ENCODE peak calls at places on chromosome 13, in nine cellular contexts. One of them, this sample, is unnamed. For H3K36me3, the result is how much of the 10 kb centered on the place peaks cover.

GRCh38 chr13:24709186-24709913 is 29.1 kb downstream of the ATP12A start:
- DNase-seq in small intestine: peak
- DNase-seq in heart right ventricle: no peak
- DNase-seq in thoracic aorta: no peak
- DNase-seq in GM23338: peak
- DNase-seq in brain microvascular endothelial cell: no peak
- DNase-seq in cardiac muscle cell: no peak
- DNase-seq in iPS DF 6.9: no peak
- DNase-seq in fibroblast of lung: no peak
- DNase-seq in this sample: no peak

GRCh38 chr13:29487466-29488454 is 107.7 kb downstream of the SLC7A1 start:
- DNase-seq in iPS DF 6.9: no peak
- DNase-seq in thoracic aorta: no peak
- DNase-seq in brain microvascular endothelial cell: no peak
- DNase-seq in fibroblast of lung: no peak
- DNase-seq in heart right ventricle: no peak
- DNase-seq in small intestine: no peak
- DNase-seq in GM23338: peak
- DNase-seq in cardiac muscle cell: no peak
- DNase-seq in this sample: no peak

GRCh38 chr13:93364166-93364565 is 137.6 kb downstream of the GPC6 start:
- DNase-seq in heart right ventricle: no peak
- DNase-seq in cardiac muscle cell: peak
- DNase-seq in brain microvascular endothelial cell: peak
- DNase-seq in thoracic aorta: no peak
- DNase-seq in small intestine: no peak
- DNase-seq in iPS DF 6.9: no peak
- DNase-seq in GM23338: no peak
- DNase-seq in fibroblast of lung: peak
- DNase-seq in this sample: no peak

GRCh38 chr13:43261018-43261417 is 237.6 kb downstream of the DNAJC15 start:
- DNase-seq in brain microvascular endothelial cell: peak
- DNase-seq in GM23338: no peak
- DNase-seq in small intestine: no peak
- DNase-seq in fibroblast of lung: peak
- DNase-seq in cardiac muscle cell: peak
- DNase-seq in thoracic aorta: no peak
- DNase-seq in iPS DF 6.9: no peak
- DNase-seq in heart right ventricle: no peak
- DNase-seq in this sample: peak

GRCh38 chr13:26538363-26539317 is 18.8 kb upstream of the WASF3 start:
- DNase-seq in iPS DF 6.9: no peak
- DNase-seq in brain microvascular endothelial cell: no peak
- DNase-seq in GM23338: no peak
- DNase-seq in heart right ventricle: no peak
- DNase-seq in fibroblast of lung: no peak
- DNase-seq in small intestine: no peak
- DNase-seq in cardiac muscle cell: peak
- DNase-seq in thoracic aorta: no peak
- DNase-seq in this sample: no peak

GRCh38 chr13:52847322-52847681 is 1.1 kb downstream of the PCDH8 start:
- DNase-seq in iPS DF 6.9: no peak
- DNase-seq in small intestine: no peak
- DNase-seq in heart right ventricle: no peak
- DNase-seq in GM23338: no peak
- DNase-seq in fibroblast of lung: no peak
- DNase-seq in thoracic aorta: no peak
- DNase-seq in brain microvascular endothelial cell: no peak
- DNase-seq in cardiac muscle cell: no peak
- DNase-seq in this sample: no peak

GRCh38 chr13:46106839-46107371 is 2.1 kb upstream of the CPB2 start:
- DNase-seq in cardiac muscle cell: no peak
- DNase-seq in brain microvascular endothelial cell: no peak
- DNase-seq in thoracic aorta: no peak
- DNase-seq in iPS DF 6.9: no peak
- DNase-seq in heart right ventricle: no peak
- DNase-seq in GM23338: no peak
- DNase-seq in small intestine: no peak
- DNase-seq in fibroblast of lung: no peak
- DNase-seq in this sample: no peak

GRCh38 chr13:22828081-22828480 is 352.7 kb upstream of the SGCG start:
- DNase-seq in cardiac muscle cell: no peak
- DNase-seq in heart right ventricle: no peak
- DNase-seq in brain microvascular endothelial cell: no peak
- DNase-seq in small intestine: no peak
- DNase-seq in thoracic aorta: no peak
- DNase-seq in GM23338: no peak
- DNase-seq in iPS DF 6.9: no peak
- DNase-seq in fibroblast of lung: peak
- DNase-seq in this sample: peak

GRCh38 chr13:33373624-33374023 is 88.1 kb upstream of the STARD13 start:
- DNase-seq in iPS DF 6.9: no peak
- DNase-seq in fibroblast of lung: no peak
- DNase-seq in heart right ventricle: no peak
- DNase-seq in GM23338: no peak
- DNase-seq in thoracic aorta: no peak
- DNase-seq in cardiac muscle cell: no peak
- DNase-seq in small intestine: no peak
- DNase-seq in brain microvascular endothelial cell: no peak
- DNase-seq in this sample: no peak

GRCh38 chr13:111165611-111166010 is 50.5 kb downstream of the ARHGEF7 start:
- DNase-seq in small intestine: no peak
- DNase-seq in cardiac muscle cell: no peak
- DNase-seq in GM23338: no peak
- DNase-seq in thoracic aorta: no peak
- DNase-seq in fibroblast of lung: no peak
- DNase-seq in heart right ventricle: no peak
- DNase-seq in brain microvascular endothelial cell: no peak
- DNase-seq in iPS DF 6.9: no peak
- DNase-seq in this sample: no peak

GRCh38 chr13:109331898-109332297 is 454.5 kb downstream of the IRS2 start:
- DNase-seq in GM23338: peak
- DNase-seq in heart right ventricle: no peak
- DNase-seq in fibroblast of lung: peak
- DNase-seq in thoracic aorta: no peak
- DNase-seq in brain microvascular endothelial cell: peak
- DNase-seq in iPS DF 6.9: no peak
- DNase-seq in small intestine: peak
- DNase-seq in cardiac muscle cell: peak
- DNase-seq in this sample: peak

GRCh38 chr13:94859812-94860210 is 147.5 kb upstream of the SOX21 start:
- DNase-seq in thoracic aorta: no peak
- DNase-seq in iPS DF 6.9: no peak
- DNase-seq in GM23338: no peak
- DNase-seq in brain microvascular endothelial cell: no peak
- DNase-seq in fibroblast of lung: no peak
- DNase-seq in heart right ventricle: no peak
- DNase-seq in cardiac muscle cell: no peak
- DNase-seq in small intestine: no peak
- DNase-seq in this sample: no peak

GRCh38 chr13:94858856-94859811 is 146.8 kb upstream of the SOX21 start:
- DNase-seq in fibroblast of lung: peak
- DNase-seq in small intestine: no peak
- DNase-seq in iPS DF 6.9: no peak
- DNase-seq in GM23338: peak
- DNase-seq in heart right ventricle: peak
- DNase-seq in thoracic aorta: no peak
- DNase-seq in brain microvascular endothelial cell: peak
- DNase-seq in cardiac muscle cell: peak
- DNase-seq in this sample: no peak

DNA sequence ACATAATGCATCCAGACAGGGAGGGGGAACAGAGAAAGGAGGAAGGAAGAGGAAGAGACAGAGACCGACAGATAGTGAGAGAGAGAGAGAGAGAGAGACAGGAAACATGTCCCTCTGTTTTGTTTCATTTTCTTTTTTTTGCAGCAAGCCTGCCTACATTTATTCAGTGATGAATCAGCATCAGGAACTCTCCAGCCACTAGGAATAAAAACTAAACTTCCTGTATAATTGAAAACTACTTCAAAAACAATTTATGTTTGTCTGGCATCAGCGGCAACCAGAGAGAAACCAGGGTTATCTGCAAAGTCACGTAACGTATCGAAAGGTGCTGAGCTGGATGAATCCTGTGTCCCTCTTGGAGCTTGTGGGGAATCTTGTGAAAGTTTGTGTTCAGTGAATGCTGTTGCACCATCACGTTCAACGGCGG is 148.6 kb upstream of the SOX21 start:
- DNase-seq in fibroblast of lung: peak
- DNase-seq in thoracic aorta: no peak
- DNase-seq in GM23338: no peak
- DNase-seq in cardiac muscle cell: peak
- DNase-seq in iPS DF 6.9: no peak
- DNase-seq in heart right ventricle: no peak
- DNase-seq in brain microvascular endothelial cell: peak
- DNase-seq in small intestine: no peak
- DNase-seq in this sample: no peak
- H3K4me3 ChIP-seq in fibroblast of lung: peak
- H3K4me3 ChIP-seq in thoracic aorta: peak
- H3K4me3 ChIP-seq in GM23338: no peak
- H3K4me3 ChIP-seq in cardiac muscle cell: no peak
- H3K4me3 ChIP-seq in iPS DF 6.9: no peak
- H3K4me3 ChIP-seq in heart right ventricle: peak
- H3K4me3 ChIP-seq in brain microvascular endothelial cell: peak
- H3K4me3 ChIP-seq in small intestine: no peak
- H3K4me3 ChIP-seq in this sample: peak

DNA sequence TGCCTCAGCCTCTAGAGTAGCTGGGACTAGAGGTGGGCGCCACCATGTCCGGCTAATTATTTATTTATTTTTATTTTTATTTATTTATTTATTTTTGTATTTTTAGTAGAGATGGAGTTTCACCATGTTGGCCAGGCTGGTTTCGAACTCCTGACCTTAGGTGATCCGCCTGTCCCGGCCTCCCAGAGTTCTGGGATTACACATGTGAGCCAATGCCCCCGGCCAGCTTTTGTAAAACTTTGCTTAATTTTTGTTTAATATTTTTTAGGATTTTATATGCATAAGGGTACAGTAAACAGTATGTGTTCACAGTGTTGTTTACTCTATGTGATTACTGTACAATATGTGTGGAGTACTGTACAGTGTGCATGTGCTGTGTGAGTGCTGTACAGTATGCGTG is 98.7 kb downstream of the ZMYM2 start:
- DNase-seq in GM23338: no peak
- DNase-seq in cardiac muscle cell: no peak
- DNase-seq in small intestine: no peak
- DNase-seq in iPS DF 6.9: no peak
- DNase-seq in fibroblast of lung: no peak
- DNase-seq in brain microvascular endothelial cell: no peak
- DNase-seq in thoracic aorta: no peak
- DNase-seq in heart right ventricle: no peak
- DNase-seq in this sample: no peak
- H3K36me3 ChIP-seq in GM23338: under half
- H3K36me3 ChIP-seq in cardiac muscle cell: under half
- H3K36me3 ChIP-seq in small intestine: under half
- H3K36me3 ChIP-seq in iPS DF 6.9: under half
- H3K36me3 ChIP-seq in fibroblast of lung: under half
- H3K36me3 ChIP-seq in brain microvascular endothelial cell: half or more
- H3K36me3 ChIP-seq in thoracic aorta: under half
- H3K36me3 ChIP-seq in heart right ventricle: under half
- H3K36me3 ChIP-seq in this sample: under half

DNA sequence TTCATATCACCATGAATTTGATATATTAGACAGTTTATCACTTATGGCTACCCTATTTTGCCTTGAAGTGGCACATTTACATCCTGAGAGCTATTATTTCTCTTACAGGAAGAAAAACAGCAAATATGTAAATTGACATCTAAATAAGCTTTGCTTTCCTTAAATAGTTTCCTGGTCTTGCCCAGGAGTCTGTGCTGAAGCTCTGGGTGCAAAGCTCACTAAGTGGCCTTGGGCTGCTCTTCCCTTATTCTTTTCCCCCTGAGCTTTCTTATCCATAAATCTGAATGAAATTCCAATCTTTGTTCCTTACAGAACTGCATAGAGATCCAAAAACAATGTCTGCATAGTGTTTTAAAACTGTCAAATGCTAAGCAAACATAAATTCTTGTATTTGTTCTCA is 56.3 kb downstream of the TNFSF13B start:
- DNase-seq in brain microvascular endothelial cell: no peak
- DNase-seq in small intestine: no peak
- DNase-seq in GM23338: no peak
- DNase-seq in heart right ventricle: no peak
- DNase-seq in iPS DF 6.9: no peak
- DNase-seq in thoracic aorta: no peak
- DNase-seq in cardiac muscle cell: no peak
- DNase-seq in fibroblast of lung: no peak
- DNase-seq in this sample: no peak
- H3K4me3 ChIP-seq in brain microvascular endothelial cell: no peak
- H3K4me3 ChIP-seq in small intestine: no peak
- H3K4me3 ChIP-seq in GM23338: no peak
- H3K4me3 ChIP-seq in heart right ventricle: no peak
- H3K4me3 ChIP-seq in iPS DF 6.9: no peak
- H3K4me3 ChIP-seq in thoracic aorta: no peak
- H3K4me3 ChIP-seq in cardiac muscle cell: no peak
- H3K4me3 ChIP-seq in fibroblast of lung: no peak
- H3K4me3 ChIP-seq in this sample: no peak

DNA sequence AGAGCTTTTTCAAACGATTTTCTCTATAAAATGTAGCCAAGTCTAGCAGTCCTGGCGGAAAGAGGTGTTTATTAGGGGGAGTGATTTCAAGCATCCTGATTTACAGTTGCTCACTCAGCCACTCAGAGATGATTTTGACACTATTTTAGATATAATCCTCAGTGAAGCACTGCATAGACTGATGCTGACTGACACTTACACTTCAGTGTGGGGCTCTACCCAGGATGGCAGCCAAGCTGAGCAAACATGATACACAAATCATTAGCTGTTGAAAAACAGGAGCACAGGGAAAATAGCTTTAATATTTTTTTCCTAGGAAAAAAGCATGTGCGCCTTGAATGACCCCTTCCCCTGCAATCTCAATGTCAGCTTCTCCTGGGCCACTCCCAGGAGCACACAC is 36.6 kb downstream of the RCBTB2 start:
- DNase-seq in thoracic aorta: no peak
- DNase-seq in small intestine: no peak
- DNase-seq in heart right ventricle: no peak
- DNase-seq in iPS DF 6.9: no peak
- DNase-seq in GM23338: no peak
- DNase-seq in fibroblast of lung: no peak
- DNase-seq in cardiac muscle cell: no peak
- DNase-seq in brain microvascular endothelial cell: no peak
- DNase-seq in this sample: no peak
- H3K36me3 ChIP-seq in thoracic aorta: under half
- H3K36me3 ChIP-seq in small intestine: under half
- H3K36me3 ChIP-seq in heart right ventricle: under half
- H3K36me3 ChIP-seq in iPS DF 6.9: under half
- H3K36me3 ChIP-seq in GM23338: under half
- H3K36me3 ChIP-seq in fibroblast of lung: under half
- H3K36me3 ChIP-seq in cardiac muscle cell: under half
- H3K36me3 ChIP-seq in brain microvascular endothelial cell: under half
- H3K36me3 ChIP-seq in this sample: under half

DNA sequence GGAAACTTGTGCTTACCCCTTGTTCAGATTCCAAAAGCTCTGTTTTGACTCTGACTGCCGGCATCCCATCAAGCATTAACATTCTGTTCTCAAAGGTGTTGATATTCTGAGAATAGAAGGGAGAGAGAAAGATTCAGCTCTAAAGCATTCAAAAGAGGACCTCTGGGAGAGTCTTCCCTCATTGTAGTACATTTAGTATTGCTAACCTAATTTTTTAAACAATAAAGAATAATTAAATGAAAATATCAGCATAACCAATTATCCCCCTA is 190.3 kb downstream of the KLF12 start:
- DNase-seq in iPS DF 6.9: no peak
- DNase-seq in heart right ventricle: no peak
- DNase-seq in small intestine: no peak
- DNase-seq in thoracic aorta: no peak
- DNase-seq in fibroblast of lung: no peak
- DNase-seq in GM23338: no peak
- DNase-seq in cardiac muscle cell: no peak
- DNase-seq in brain microvascular endothelial cell: no peak
- DNase-seq in this sample: no peak
- H3K4me3 ChIP-seq in iPS DF 6.9: no peak
- H3K4me3 ChIP-seq in heart right ventricle: no peak
- H3K4me3 ChIP-seq in small intestine: no peak
- H3K4me3 ChIP-seq in thoracic aorta: no peak
- H3K4me3 ChIP-seq in fibroblast of lung: no peak
- H3K4me3 ChIP-seq in GM23338: no peak
- H3K4me3 ChIP-seq in cardiac muscle cell: no peak
- H3K4me3 ChIP-seq in brain microvascular endothelial cell: no peak
- H3K4me3 ChIP-seq in this sample: no peak

This sample was measured in kidney epithelial cell.